ENCODE peak calls at places on chromosomes 2 and 18, in seven cellular contexts. F is right atrium auricular region, A is tibial nerve, W is caudate nucleus, P is PC-3, B is stomach, E is mesenchymal stem cell. R is an unnamed sample.

GRCh38 chr2:6412533-6413085 is 453.1 kb downstream of the CMPK2 start:
- DNase-seq in P (no peak), B (no peak), E (peak; percentile 29), W (no peak), A (no peak), F (no peak), R (no peak)

GRCh38 chr2:107669335-107669734 is 157.4 kb upstream of the RGPD4 start:
- DNase-seq in E (peak; percentile 4), P (peak; percentile 27), A (no peak), B (no peak), F (no peak), W (no peak), R (no peak)

GRCh38 chr2:198587201-198587600 is 782.8 kb downstream of the PLCL1 start:
- DNase-seq in P (no peak), F (no peak), W (no peak), A (no peak), E (no peak), B (no peak), R (no peak)

GRCh38 chr2:224284134-224284946 is 117.6 kb downstream of the FAM124B start:
- DNase-seq in B (no peak), F (no peak), P (peak; percentile 73), W (no peak), E (peak; percentile 54), A (peak; percentile 52), R (no peak)

GRCh38 chr18:79753391-79753851 is 44.3 kb upstream of the KCNG2 start:
- DNase-seq in W (no peak), B (no peak), F (no peak), P (no peak), A (no peak), E (no peak), R (no peak)

GRCh38 chr2:168525741-168526140 is 69.7 kb downstream of the CERS6 start:
- DNase-seq in W (no peak), B (no peak), E (no peak), P (no peak), F (no peak), A (no peak), R (no peak)

GRCh38 chr2:215777481-215778044 is 235.8 kb downstream of the MREG start:
- DNase-seq in B (no peak), W (no peak), A (no peak), P (no peak), F (no peak), E (no peak), R (no peak)

GRCh38 chr18:21191596-21192307 is 50.3 kb upstream of the GREB1L start:
- DNase-seq in W (peak; percentile 13), A (peak; percentile 36), F (no peak), P (peak; percentile 65), E (peak; percentile 61), B (peak; percentile 52), R (no peak)

GRCh38 chr18:11726556-11726955 is 37.5 kb downstream of the GNAL start:
- DNase-seq in P (peak; percentile 42), W (no peak), A (no peak), B (no peak), F (no peak), E (no peak), R (no peak)

DNA sequence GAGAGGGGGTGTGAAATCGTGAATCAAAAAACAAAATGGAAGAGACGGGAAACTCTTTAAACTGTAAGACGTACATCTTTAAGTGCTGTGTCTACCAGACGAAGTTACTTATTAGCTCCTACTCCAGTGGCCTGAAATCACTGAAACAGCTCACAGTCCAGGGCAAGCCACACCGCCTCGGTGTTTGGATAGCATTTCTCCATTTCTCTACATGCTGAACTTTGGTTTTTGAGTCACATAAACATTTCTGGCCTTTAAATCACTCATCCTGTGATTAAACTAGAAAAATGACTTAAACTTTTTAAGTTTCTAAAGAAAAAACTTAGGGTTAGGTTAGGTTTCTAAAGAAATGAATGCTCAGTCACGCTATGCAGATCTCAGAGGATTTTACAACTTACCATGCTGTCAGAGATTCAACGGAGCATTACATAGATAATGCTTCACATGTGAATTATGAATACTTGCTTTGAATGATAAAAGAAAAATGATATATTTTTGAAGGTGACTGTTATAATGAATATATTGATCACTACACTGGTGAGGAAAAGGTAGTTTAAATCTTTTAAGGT is 138.4 kb downstream of the MBP start:
- DNase-seq in A (no peak), F (no peak), B (no peak), P (no peak), W (no peak), E (no peak), R (no peak)
- H3K27ac ChIP-seq in A (peak overlapping the region; percentile 39), F (no peak overlapping the region), B (no peak overlapping the region), P (no peak overlapping the region), W (no peak overlapping the region), E (peak overlapping the region; percentile 77), R (no peak overlapping the region)

DNA sequence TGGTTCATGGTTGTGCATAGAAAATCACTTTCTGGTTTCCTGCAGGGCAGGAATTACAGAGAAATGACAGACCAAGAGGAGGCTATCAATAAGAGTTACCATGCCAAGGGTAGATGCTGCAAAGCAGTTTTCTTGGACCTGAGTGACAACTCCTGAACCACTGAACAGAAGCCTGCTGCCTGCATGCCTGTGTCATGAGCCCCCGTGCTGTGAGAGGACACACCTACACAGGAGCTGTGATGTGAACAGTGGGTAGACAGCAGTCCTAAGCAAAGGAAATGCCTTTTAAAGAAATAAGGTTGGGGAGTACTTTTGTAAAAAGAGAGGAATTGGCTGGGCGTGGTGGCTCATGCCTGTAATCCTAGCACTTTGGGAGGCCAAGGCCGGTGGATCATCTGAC is 54.2 kb upstream of the CREB1 start:
- DNase-seq in F (no peak), P (peak; percentile 36), A (no peak), E (no peak), W (no peak), B (no peak), R (no peak)
- H3K27ac ChIP-seq in F (no peak overlapping the region), P (no peak overlapping the region), A (no peak overlapping the region), E (no peak overlapping the region), W (no peak overlapping the region), B (no peak overlapping the region), R (no peak overlapping the region)

GRCh38 chr2:157922815-157923214 is 46.7 kb upstream of the ACVR1 start:
- DNase-seq in A (no peak), W (no peak), P (no peak), F (no peak), E (no peak), B (no peak), R (no peak)

GRCh38 chr2:157927155-157927554 is 51.0 kb upstream of the ACVR1 start:
- DNase-seq in B (no peak), E (no peak), F (no peak), A (no peak), P (no peak), W (no peak), R (no peak)

GRCh38 chr2:157922341-157922740 is 46.2 kb upstream of the ACVR1 start:
- DNase-seq in E (no peak), A (no peak), P (no peak), W (no peak), F (no peak), B (no peak), R (no peak)

GRCh38 chr2:157925071-157925470 is 48.9 kb upstream of the ACVR1 start:
- DNase-seq in F (no peak), A (no peak), E (no peak), P (no peak), W (no peak), B (no peak), R (no peak)

DNA sequence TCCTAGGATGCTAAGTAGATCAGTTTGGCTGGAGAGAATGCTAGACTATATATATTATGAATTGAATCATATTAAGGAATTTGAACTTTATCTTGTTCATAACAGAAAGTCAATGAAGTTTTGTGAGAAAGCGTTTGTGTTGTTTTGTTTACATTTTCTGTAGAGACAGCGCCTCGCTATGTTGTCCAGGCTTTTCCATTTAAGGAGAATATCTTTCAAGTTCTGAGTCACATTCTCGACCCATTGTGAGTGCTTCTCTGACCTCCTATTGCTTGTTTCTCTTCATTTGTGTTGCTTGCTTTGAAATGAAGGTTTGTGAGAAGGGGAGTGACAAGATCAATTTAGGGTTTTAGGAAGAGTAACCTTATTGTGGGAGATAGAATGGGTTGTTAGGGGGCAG is 47.5 kb upstream of the ACVR1 start:
- DNase-seq in A (no peak), B (no peak), F (no peak), P (no peak), W (no peak), E (peak; percentile 43), R (no peak)
- H3K27ac ChIP-seq in A (no peak overlapping the region), B (no peak overlapping the region), F (no peak overlapping the region), P (no peak overlapping the region), W (no peak overlapping the region), E (no peak overlapping the region), R (no peak overlapping the region)

DNA sequence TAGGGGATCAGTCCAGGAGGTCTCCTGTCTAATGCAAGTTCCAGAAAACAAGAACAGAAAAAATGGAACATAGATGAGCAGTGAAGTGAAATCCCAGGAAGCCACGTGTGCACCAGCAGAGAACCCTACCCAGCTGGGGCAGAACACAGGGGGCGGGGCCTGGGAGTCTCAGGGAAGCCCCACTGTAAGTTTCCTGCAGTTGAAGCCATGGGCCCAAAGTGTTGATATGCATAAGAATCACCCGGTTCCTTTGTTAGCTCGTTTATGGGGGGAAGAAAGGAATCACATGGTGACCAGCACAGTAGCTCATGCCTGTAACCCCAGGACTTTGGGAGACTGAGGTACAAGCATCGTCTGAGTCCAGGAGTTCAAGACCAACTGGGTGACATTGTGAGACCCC is 131.3 kb downstream of the INO80D start:
- DNase-seq in B (no peak), W (no peak), F (no peak), E (no peak), P (no peak), A (no peak), R (no peak)
- H3K27ac ChIP-seq in B (no peak overlapping the region), W (no peak overlapping the region), F (no peak overlapping the region), E (no peak overlapping the region), P (no peak overlapping the region), A (no peak overlapping the region), R (no peak overlapping the region)

GRCh38 chr2:27362678-27363420 is 6.3 kb upstream of the GTF3C2 start:
- DNase-seq in P (no peak), W (no peak), E (no peak), F (no peak), A (no peak), B (no peak), R (no peak)
- H3K27ac ChIP-seq in P (no peak overlapping the region), W (no peak overlapping the region), E (no peak overlapping the region), F (no peak overlapping the region), A (no peak overlapping the region), B (no peak overlapping the region), R (no peak overlapping the region)

GRCh38 chr2:42118759-42119569 is 50.2 kb upstream of the EML4 start:
- DNase-seq in P (no peak), A (no peak), E (no peak), F (no peak), B (no peak), W (no peak), R (no peak)
- H3K27ac ChIP-seq in P (peak overlapping the region; percentile 70), A (no peak overlapping the region), E (peak overlapping the region; percentile 31), F (no peak overlapping the region), B (no peak overlapping the region), W (peak overlapping the region; percentile 33), R (no peak overlapping the region)

GRCh38 chr2:32760628-32761027 is 132.8 kb downstream of the TTC27 start:
- DNase-seq in F (no peak), E (no peak), W (no peak), B (no peak), A (no peak), P (no peak), R (no peak)
- H3K27ac ChIP-seq in F (peak overlapping the region; percentile 3), E (no peak overlapping the region), W (no peak overlapping the region), B (no peak overlapping the region), A (no peak overlapping the region), P (no peak overlapping the region), R (no peak overlapping the region)